ENCODE peak calls at places on chromosome 20, in seven cellular contexts. V is HL-60, L is right lobe of liver, H is esophagus squamous epithelium, X is pancreas, I is tibial nerve, T is progenitor cell of endocrine pancreas. G is an unnamed sample.

GRCh38 chr20:17504898-17505663 is 26.1 kb downstream of the BFSP1 start:
- DNase-seq in H (no peak), V (peak; percentile 73), X (peak; percentile 75), T (no peak), L (peak; percentile 57), I (peak; percentile 28), G (no peak)

GRCh38 chr20:53943522-53944291 is 126.7 kb downstream of the BCAS1 start:
- DNase-seq in V (peak; percentile 31), I (no peak), H (no peak), X (no peak), L (no peak), T (no peak), G (no peak)

GRCh38 chr20:34536798-34537394 is 20.7 kb downstream of the DYNLRB1 start:
- DNase-seq in X (peak; percentile 81), L (no peak), V (peak; percentile 81), T (no peak), H (no peak), I (peak; percentile 26), G (no peak)

GRCh38 chr20:39874049-39874893 is 814.8 kb downstream of the MAFB start:
- DNase-seq in H (no peak), V (peak; percentile 63), X (peak; percentile 59), I (peak; percentile 77), T (peak; percentile 42), L (peak; percentile 72), G (peak; percentile 50)

GRCh38 chr20:4483961-4484360 is 237.7 kb upstream of the PRND start:
- DNase-seq in T (no peak), L (no peak), V (no peak), H (no peak), X (no peak), I (no peak), G (no peak)

GRCh38 chr20:31704225-31705119 is 18.2 kb downstream of the BCL2L1 start:
- DNase-seq in V (no peak), I (no peak), H (no peak), X (no peak), T (peak; percentile 71), L (peak; percentile 72), G (no peak)

GRCh38 chr20:24095753-24096152 is 107.2 kb upstream of the GGTLC1 start:
- DNase-seq in V (no peak), H (no peak), T (no peak), X (no peak), L (no peak), I (no peak), G (no peak)

GRCh38 chr20:278607-279571 is 11.7 kb downstream of the C20orf96 start:
- DNase-seq in H (no peak), L (peak; percentile 36), X (no peak), I (no peak), V (no peak), T (no peak), G (no peak)

GRCh38 chr20:48686238-48687096 is 141.3 kb downstream of the PREX1 start:
- DNase-seq in X (no peak), L (no peak), V (no peak), T (no peak), H (no peak), I (peak; percentile 49), G (no peak)

GRCh38 chr20:38931984-38932383 is 5.8 kb downstream of the FAM83D start:
- DNase-seq in H (no peak), L (no peak), X (no peak), V (no peak), I (no peak), T (no peak), G (no peak)

GRCh38 chr20:20002101-20002998 is 14.8 kb upstream of the NAA20 start:
- DNase-seq in L (peak; percentile 76), V (no peak), T (no peak), X (no peak), H (no peak), I (no peak), G (no peak)

GRCh38 chr20:409697-410559 is 1.8 kb downstream of the RBCK1 start:
- DNase-seq in H (no peak), X (peak; percentile 53), L (peak; percentile 80), I (no peak), T (no peak), V (no peak), G (no peak)

GRCh38 chr20:5657190-5657872 is 92.9 kb upstream of the SHLD1 start:
- DNase-seq in T (no peak), X (no peak), V (peak; percentile 61), L (peak; percentile 54), I (peak; percentile 54), H (no peak), G (no peak)

GRCh38 chr20:47784599-47785320 is 521 bp downstream of the SULF2 start:
- DNase-seq in H (no peak), X (no peak), T (peak; percentile 29), I (peak; percentile 22), L (peak; percentile 62), V (no peak), G (no peak)

GRCh38 chr20:22743426-22743825 is 159.1 kb upstream of the FOXA2 start:
- DNase-seq in V (no peak), X (no peak), I (no peak), H (no peak), T (no peak), L (no peak), G (no peak)

GRCh38 chr20:39676236-39676635 is 714.1 kb downstream of the DHX35 start:
- DNase-seq in L (no peak), V (no peak), T (no peak), I (no peak), H (no peak), X (no peak), G (no peak)

GRCh38 chr20:36497856-36498255 is 43.5 kb upstream of the MYL9 start:
- DNase-seq in T (no peak), L (peak; percentile 52), V (no peak), I (no peak), X (no peak), H (no peak), G (no peak)

GRCh38 chr20:42483694-42484303 is 705.9 kb downstream of the PTPRT start:
- DNase-seq in I (peak; percentile 10), H (no peak), X (peak; percentile 66), T (no peak), V (peak; percentile 9), L (no peak), G (no peak)

GRCh38 chr20:36845288-36845969 is 30.5 kb upstream of the TLDC2 start:
- DNase-seq in X (no peak), V (no peak), L (no peak), T (no peak), I (no peak), H (no peak), G (no peak)

GRCh38 chr20:39893013-39893685 is 795.9 kb downstream of the MAFB start:
- DNase-seq in L (no peak), V (no peak), I (no peak), T (no peak), X (no peak), H (no peak), G (no peak)

GRCh38 chr20:64011366-64011779 is 24.6 kb upstream of the C20orf204 start:
- DNase-seq in V (no peak), X (no peak), I (no peak), T (no peak), L (no peak), H (no peak), G (no peak)

GRCh38 chr20:35663813-35664543 is 722 bp downstream of the CPNE1 start:
- DNase-seq in V (peak; percentile 70), I (peak; percentile 19), X (peak; percentile 59), L (peak; percentile 58), T (peak; percentile 10), H (no peak), G (no peak)

GRCh38 chr20:38255389-38255788 is 5.1 kb downstream of the KIAA1755 start:
- DNase-seq in H (no peak), L (no peak), V (no peak), I (no peak), T (no peak), X (no peak), G (no peak)

GRCh38 chr20:3606021-3606420 is 57.2 kb downstream of the GFRA4 start:
- DNase-seq in X (no peak), T (no peak), I (no peak), H (no peak), V (no peak), L (no peak), G (no peak)

GRCh38 chr20:2706688-2707352 is 14.2 kb downstream of the EBF4 start:
- DNase-seq in H (no peak), V (no peak), T (no peak), L (no peak), I (no peak), X (no peak), G (no peak)

DNA sequence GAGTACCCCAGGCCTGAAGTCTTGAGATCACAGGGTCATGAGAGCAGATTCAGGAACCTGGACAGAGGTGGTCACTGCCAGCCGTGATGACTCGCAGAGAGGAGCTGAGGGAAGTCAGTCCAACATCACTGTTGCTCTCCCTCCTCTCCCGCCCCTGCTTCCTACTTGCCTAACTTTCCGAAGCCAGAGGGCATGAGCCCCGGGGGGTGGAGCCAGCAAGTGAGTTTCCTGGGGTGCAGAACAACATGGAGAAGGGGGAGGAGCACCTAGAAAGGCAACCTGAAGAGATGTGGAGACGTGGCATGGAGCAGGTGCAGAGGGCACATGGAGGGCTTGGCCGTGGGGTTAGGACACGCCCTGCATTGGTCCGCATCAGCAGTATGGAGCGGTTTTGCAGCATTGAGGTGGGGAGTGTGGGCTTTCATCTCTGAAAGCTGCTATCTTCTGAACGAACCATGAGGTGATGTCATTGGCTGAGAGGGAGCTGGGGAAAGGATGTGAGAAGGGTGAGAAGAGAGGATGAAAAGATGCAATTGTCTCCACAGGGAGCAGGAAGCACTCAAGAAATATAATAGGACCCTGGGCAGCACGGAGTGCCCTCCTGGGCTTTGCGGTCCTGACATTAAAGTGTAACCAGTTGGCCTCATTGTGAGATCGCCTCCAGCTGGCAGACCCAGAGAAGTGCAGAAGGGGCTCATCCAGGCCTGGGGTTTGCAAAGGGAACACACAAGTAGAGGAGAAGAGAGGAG is 25.0 kb downstream of the GDAP1L1 start:
- DNase-seq in I (no peak), H (no peak), T (no peak), X (no peak), L (no peak), V (no peak), G (no peak)
- TF ChIP-seq CTCF in I (no peak), H (no peak), T (peak; percentile 25), X (no peak), L (no peak), V (peak; percentile 27), G (no peak)

GRCh38 chr20:62832212-62832922 is 15.5 kb downstream of the COL9A3 start:
- DNase-seq in I (no peak), V (peak; percentile 98), L (peak; percentile 85), T (no peak), X (peak; percentile 58), H (no peak), G (no peak)
- TF ChIP-seq CTCF in I (no peak), V (no peak), L (no peak), T (no peak), X (no peak), H (no peak), G (no peak)

GRCh38 chr20:21684671-21685070 is 20.8 kb upstream of the PAX1 start:
- DNase-seq in X (no peak), L (no peak), I (no peak), T (no peak), H (no peak), V (no peak), G (no peak)
- TF ChIP-seq CTCF in X (no peak), L (no peak), I (no peak), T (no peak), H (no peak), V (no peak), G (no peak)

DNA sequence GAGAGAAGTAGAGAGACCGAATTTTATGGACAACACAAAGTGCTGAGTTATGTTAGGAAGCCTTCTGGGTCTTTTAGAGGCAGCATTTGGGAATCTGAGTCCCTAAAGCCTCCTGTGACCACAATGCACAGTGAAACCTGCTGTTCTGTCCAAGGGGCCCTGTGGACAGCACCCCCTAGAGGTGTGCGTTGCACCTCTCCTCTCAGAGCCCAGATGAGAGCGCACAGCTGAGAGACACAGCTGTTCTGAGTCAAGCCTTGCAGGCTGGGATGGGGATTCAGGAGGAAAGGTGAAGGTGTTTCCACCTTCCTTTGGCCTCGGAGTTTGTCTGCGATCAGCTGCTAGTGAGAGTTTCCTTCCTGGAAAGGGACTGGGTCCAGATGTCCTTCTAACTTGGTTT is 13.0 kb downstream of the PCK1 start:
- DNase-seq in I (no peak), L (no peak), X (no peak), V (no peak), T (no peak), H (no peak), G (no peak)
- TF ChIP-seq CTCF in I (no peak), L (no peak), X (no peak), V (no peak), T (peak; percentile 50), H (peak; percentile 11), G (no peak)